ENCODE peak calls at places on chromosomes 12 and 14, in ten cellular contexts. W, K, N, U, P, T, O, Q, R and C are unnamed samples.

GRCh38 chr14:94716976-94717375 is 52.9 kb downstream of the GSC start:
- DNase-seq in W (no peak), K (no peak), N (no peak), U (no peak), P (no peak), T (no peak), O (no peak), Q (no peak), R (no peak), C (no peak)

GRCh38 chr14:68728342-68729106 is 64.3 kb downstream of the ZFP36L1 start:
- DNase-seq in W (no peak), K (no peak), N (no peak), U (no peak), P (no peak), T (no peak), O (no peak), Q (no peak), R (no peak), C (no peak)

GRCh38 chr12:128578045-128578444 is 245.7 kb downstream of the SLC15A4 start:
- DNase-seq in W (no peak), K (no peak), N (no peak), U (no peak), P (no peak), T (no peak), O (no peak), Q (no peak), R (no peak), C (no peak)

GRCh38 chr12:1787714-1788113 is 32.7 kb upstream of the LRTM2 start:
- DNase-seq in W (no peak), K (no peak), N (no peak), U (no peak), P (no peak), T (no peak), O (no peak), Q (no peak), R (no peak), C (no peak)

GRCh38 chr12:9669534-9669933 is at the start of gene CLEC2D:
- DNase-seq in W (no peak), K (peak), N (peak), U (no peak), P (no peak), T (no peak), O (no peak), Q (no peak), R (no peak), C (no peak)

GRCh38 chr12:87687362-87687761 is 341.8 kb downstream of the C12orf50 start:
- DNase-seq in W (peak), K (no peak), N (no peak), U (no peak), P (peak), T (no peak), O (no peak), Q (no peak), R (peak), C (no peak)

GRCh38 chr12:2163172-2163927 is 110.6 kb downstream of the CACNA1C start:
- DNase-seq in W (no peak), K (no peak), N (no peak), U (no peak), P (no peak), T (no peak), O (no peak), Q (peak), R (peak), C (peak)

GRCh38 chr14:23078692-23079116 is 16.2 kb downstream of the ACIN1 start:
- DNase-seq in W (no peak), K (no peak), N (no peak), U (no peak), P (no peak), T (peak), O (no peak), Q (peak), R (peak), C (peak)

GRCh38 chr12:122646568-122647220 is 56.5 kb downstream of the HCAR2 start:
- DNase-seq in W (no peak), K (peak), N (peak), U (no peak), P (no peak), T (no peak), O (no peak), Q (peak), R (peak), C (peak)

GRCh38 chr12:6708968-6709394 is 8.4 kb upstream of the PIANP start:
- DNase-seq in W (no peak), K (no peak), N (no peak), U (no peak), P (no peak), T (no peak), O (no peak), Q (no peak), R (no peak), C (no peak)

GRCh38 chr12:101925935-101926334 is 48.6 kb downstream of the DRAM1 start:
- DNase-seq in W (no peak), K (no peak), N (no peak), U (no peak), P (no peak), T (no peak), O (peak), Q (no peak), R (no peak), C (no peak)

GRCh38 chr12:118704517-118704916 is 276.8 kb upstream of the SRRM4 start:
- DNase-seq in W (peak), K (no peak), N (no peak), U (no peak), P (peak), T (no peak), O (no peak), Q (no peak), R (no peak), C (no peak)

GRCh38 chr12:47742253-47742825 is 16.3 kb downstream of the RAPGEF3 start:
- DNase-seq in W (peak), K (peak), N (peak), U (no peak), P (peak), T (peak), O (peak), Q (peak), R (peak), C (peak)

GRCh38 chr12:87112946-87113345 is 856.8 kb upstream of the MGAT4C start:
- DNase-seq in W (no peak), K (no peak), N (no peak), U (no peak), P (no peak), T (no peak), O (no peak), Q (no peak), R (no peak), C (no peak)

GRCh38 chr12:69024907-69025306 is 91.9 kb upstream of the CPM start:
- DNase-seq in W (no peak), K (no peak), N (no peak), U (no peak), P (no peak), T (no peak), O (no peak), Q (no peak), R (no peak), C (no peak)

GRCh38 chr14:34875031-34875922 is at the start of gene BAZ1A:
- DNase-seq in W (peak), K (peak), N (peak), U (no peak), P (no peak), T (peak), O (peak), Q (peak), R (peak), C (peak)

GRCh38 chr12:119183942-119184695 is 5.4 kb downstream of the HSPB8 start:
- DNase-seq in W (no peak), K (no peak), N (no peak), U (no peak), P (no peak), T (no peak), O (no peak), Q (no peak), R (no peak), C (no peak)

GRCh38 chr12:52506858-52507715 is 13.1 kb downstream of the KRT5 start:
- DNase-seq in W (peak), K (peak), N (peak), U (no peak), P (no peak), T (peak), O (no peak), Q (no peak), R (peak), C (peak)

GRCh38 chr12:123832052-123832451 is 70.0 kb downstream of the DNAH10 start:
- DNase-seq in W (no peak), K (no peak), N (no peak), U (no peak), P (no peak), T (no peak), O (no peak), Q (no peak), R (no peak), C (no peak)

GRCh38 chr12:67910360-67911292 is 78.6 kb upstream of the IFNG-AS1 start:
- DNase-seq in W (no peak), K (no peak), N (no peak), U (no peak), P (no peak), T (peak), O (no peak), Q (no peak), R (peak), C (peak)

GRCh38 chr12:68794653-68795253 is 13.2 kb upstream of the MDM2 start:
- DNase-seq in W (no peak), K (no peak), N (no peak), U (no peak), P (no peak), T (no peak), O (no peak), Q (no peak), R (no peak), C (no peak)

GRCh38 chr14:38221077-38221476 is 13.4 kb downstream of the SSTR1 start:
- DNase-seq in W (no peak), K (no peak), N (no peak), U (no peak), P (no peak), T (no peak), O (no peak), Q (no peak), R (no peak), C (no peak)

GRCh38 chr14:39988939-39989338 is 556.7 kb upstream of the FBXO33 start:
- DNase-seq in W (no peak), K (no peak), N (no peak), U (no peak), P (no peak), T (no peak), O (no peak), Q (no peak), R (no peak), C (no peak)

GRCh38 chr14:90416649-90417237 is 19.9 kb downstream of the CALM1 start:
- DNase-seq in W (no peak), K (no peak), N (no peak), U (no peak), P (no peak), T (no peak), O (no peak), Q (no peak), R (no peak), C (no peak)

GRCh38 chr12:101076940-101077351 is 133.1 kb downstream of the SLC5A8 start:
- DNase-seq in W (no peak), K (no peak), N (no peak), U (no peak), P (no peak), T (no peak), O (no peak), Q (no peak), R (no peak), C (peak)

GRCh38 chr14:93064411-93065271 is 51.1 kb downstream of the ITPK1 start:
- DNase-seq in W (no peak), K (no peak), N (no peak), U (no peak), P (no peak), T (no peak), O (no peak), Q (no peak), R (peak), C (peak)

GRCh38 chr12:105444050-105444808 is 113.7 kb downstream of the C12orf75 start:
- DNase-seq in W (no peak), K (no peak), N (no peak), U (no peak), P (no peak), T (no peak), O (no peak), Q (no peak), R (no peak), C (no peak)

GRCh38 chr12:72271741-72272661 is at the start of gene TRHDE:
- DNase-seq in W (peak), K (peak), N (peak), U (peak), P (peak), T (no peak), O (peak), Q (peak), R (peak), C (peak)

GRCh38 chr12:4143909-4144308 is 129.7 kb upstream of the CCND2 start:
- DNase-seq in W (no peak), K (no peak), N (peak), U (no peak), P (no peak), T (no peak), O (no peak), Q (no peak), R (no peak), C (no peak)

GRCh38 chr14:72745991-72746980 is 147.6 kb downstream of the DPF3 start:
- DNase-seq in W (no peak), K (no peak), N (no peak), U (no peak), P (no peak), T (no peak), O (no peak), Q (no peak), R (peak), C (peak)

GRCh38 chr12:61538951-61539350 is 721.3 kb upstream of the USP15 start:
- DNase-seq in W (no peak), K (no peak), N (no peak), U (no peak), P (peak), T (peak), O (no peak), Q (no peak), R (no peak), C (no peak)

GRCh38 chr12:3218846-3219632 is 141.9 kb downstream of the TSPAN9 start:
- DNase-seq in W (no peak), K (no peak), N (no peak), U (no peak), P (no peak), T (no peak), O (no peak), Q (no peak), R (no peak), C (no peak)

GRCh38 chr12:131825146-131825892 is 2.9 kb upstream of the MMP17 start:
- DNase-seq in W (peak), K (no peak), N (no peak), U (no peak), P (no peak), T (no peak), O (peak), Q (no peak), R (peak), C (peak)